ENCODE peak calls at places on chromosomes 3 and 15, in seven cellular contexts. O, J, P, F, D, V and N are unnamed samples.

GRCh38 chr15:38868326-38869114 is 303.9 kb upstream of the RASGRP1 start:
- DNase-seq in O (no peak), J (no peak), P (peak; percentile 71), F (no peak), D (peak; percentile 80), V (peak; percentile 95), N (peak; percentile 81)

GRCh38 chr15:33108518-33108917 is 86.0 kb downstream of the FMN1 start:
- DNase-seq in O (no peak), J (no peak), P (no peak), F (no peak), D (no peak), V (no peak), N (no peak)

GRCh38 chr3:29381595-29381994 is 100.7 kb downstream of the RBMS3 start:
- DNase-seq in O (no peak), J (no peak), P (no peak), F (no peak), D (no peak), V (no peak), N (no peak)

GRCh38 chr3:167882057-167882667 is 146.6 kb downstream of the SERPINI1 start:
- DNase-seq in O (no peak), J (peak; percentile 71), P (no peak), F (no peak), D (peak; percentile 37), V (peak; percentile 57), N (no peak)

GRCh38 chr15:89121414-89121813 is 33.2 kb downstream of the ABHD2 start:
- DNase-seq in O (no peak), J (no peak), P (no peak), F (no peak), D (peak; percentile 93), V (peak; percentile 77), N (peak; percentile 83)

GRCh38 chr3:9916734-9917680 is at the start of gene IL17RC:
- DNase-seq in O (peak; percentile 46), J (peak; percentile 91), P (peak; percentile 94), F (peak; percentile 88), D (peak; percentile 86), V (peak; percentile 83), N (peak; percentile 92)

GRCh38 chr3:71546781-71547180 is 36.7 kb downstream of the FOXP1 start:
- DNase-seq in O (no peak), J (no peak), P (no peak), F (no peak), D (no peak), V (no peak), N (no peak)

GRCh38 chr3:140062461-140062860 is 127.5 kb downstream of the CLSTN2 start:
- DNase-seq in O (no peak), J (no peak), P (no peak), F (no peak), D (no peak), V (no peak), N (no peak)

GRCh38 chr3:10334461-10334860 is 13.5 kb upstream of the SEC13 start:
- DNase-seq in O (peak; percentile 36), J (peak; percentile 60), P (peak; percentile 89), F (no peak), D (no peak), V (peak; percentile 40), N (no peak)

GRCh38 chr3:153129866-153130265 is 32.2 kb upstream of the RAP2B start:
- DNase-seq in O (no peak), J (no peak), P (no peak), F (no peak), D (no peak), V (no peak), N (no peak)

GRCh38 chr3:59913645-59914044 is 863.8 kb upstream of the CFAP20DC start:
- DNase-seq in O (no peak), J (no peak), P (no peak), F (no peak), D (no peak), V (no peak), N (no peak)

GRCh38 chr3:56288258-56288657 is 180.0 kb downstream of the ERC2 start:
- DNase-seq in O (no peak), J (peak; percentile 46), P (no peak), F (no peak), D (no peak), V (no peak), N (no peak)

GRCh38 chr3:18757476-18757875 is 332.3 kb upstream of the SATB1 start:
- DNase-seq in O (no peak), J (no peak), P (no peak), F (no peak), D (no peak), V (no peak), N (no peak)

GRCh38 chr3:5198986-5199731 is 11.7 kb downstream of the EDEM1 start:
- DNase-seq in O (no peak), J (no peak), P (no peak), F (no peak), D (no peak), V (no peak), N (no peak)

GRCh38 chr3:161559177-161559998 is 62.8 kb downstream of the OTOL1 start:
- DNase-seq in O (peak; percentile 7), J (peak; percentile 73), P (no peak), F (no peak), D (no peak), V (peak; percentile 46), N (no peak)

GRCh38 chr3:50275996-50276761 is 2.7 kb upstream of the LSMEM2 start:
- DNase-seq in O (no peak), J (peak; percentile 89), P (no peak), F (no peak), D (no peak), V (no peak), N (no peak)

GRCh38 chr3:152083058-152083457 is 185.7 kb upstream of the MBNL1 start:
- DNase-seq in O (no peak), J (no peak), P (no peak), F (no peak), D (no peak), V (no peak), N (no peak)

GRCh38 chr3:57274845-57275244 is 17.6 kb downstream of the ASB14 start:
- DNase-seq in O (no peak), J (no peak), P (no peak), F (no peak), D (no peak), V (no peak), N (no peak)

GRCh38 chr3:64207289-64208086 is 17.8 kb downstream of the PRICKLE2 start:
- DNase-seq in O (no peak), J (no peak), P (no peak), F (no peak), D (no peak), V (no peak), N (no peak)

GRCh38 chr3:127801914-127802313 is 20.4 kb downstream of the MGLL start:
- DNase-seq in O (no peak), J (no peak), P (no peak), F (no peak), D (no peak), V (no peak), N (no peak)

GRCh38 chr3:30811174-30811795 is 83.2 kb downstream of the GADL1 start:
- DNase-seq in O (no peak), J (no peak), P (no peak), F (no peak), D (no peak), V (no peak), N (no peak)

GRCh38 chr15:74156678-74157411 is 16.7 kb upstream of the ISLR start:
- DNase-seq in O (peak; percentile 11), J (no peak), P (no peak), F (no peak), D (no peak), V (no peak), N (no peak)

GRCh38 chr3:87207500-87207899 is 19.6 kb upstream of the CHMP2B start:
- DNase-seq in O (no peak), J (no peak), P (no peak), F (no peak), D (peak; percentile 76), V (peak; percentile 72), N (no peak)

GRCh38 chr3:17967111-17967510 is 224.7 kb upstream of the TBC1D5 start:
- DNase-seq in O (peak; percentile 80), J (no peak), P (no peak), F (no peak), D (no peak), V (no peak), N (no peak)

GRCh38 chr3:112848196-112848595 is 1.5 kb upstream of the CD200R1L start:
- DNase-seq in O (no peak), J (no peak), P (no peak), F (no peak), D (no peak), V (no peak), N (no peak)

GRCh38 chr15:75647370-75648155 is at the start of gene SNX33:
- DNase-seq in O (peak; percentile 46), J (peak; percentile 92), P (peak; percentile 87), F (peak; percentile 89), D (peak; percentile 58), V (peak; percentile 81), N (no peak)

GRCh38 chr15:74620636-74621545 is 5.3 kb downstream of the CLK3 start:
- DNase-seq in O (peak; percentile 81), J (peak; percentile 93), P (peak; percentile 82), F (peak; percentile 51), D (peak; percentile 52), V (peak; percentile 80), N (no peak)

GRCh38 chr15:85282504-85283115 is 97.8 kb upstream of the AKAP13 start:
- DNase-seq in O (no peak), J (no peak), P (peak; percentile 61), F (no peak), D (no peak), V (no peak), N (no peak)

GRCh38 chr3:133386876-133387275 is 13.0 kb upstream of the BFSP2 start:
- DNase-seq in O (no peak), J (no peak), P (no peak), F (no peak), D (no peak), V (no peak), N (no peak)

DNA sequence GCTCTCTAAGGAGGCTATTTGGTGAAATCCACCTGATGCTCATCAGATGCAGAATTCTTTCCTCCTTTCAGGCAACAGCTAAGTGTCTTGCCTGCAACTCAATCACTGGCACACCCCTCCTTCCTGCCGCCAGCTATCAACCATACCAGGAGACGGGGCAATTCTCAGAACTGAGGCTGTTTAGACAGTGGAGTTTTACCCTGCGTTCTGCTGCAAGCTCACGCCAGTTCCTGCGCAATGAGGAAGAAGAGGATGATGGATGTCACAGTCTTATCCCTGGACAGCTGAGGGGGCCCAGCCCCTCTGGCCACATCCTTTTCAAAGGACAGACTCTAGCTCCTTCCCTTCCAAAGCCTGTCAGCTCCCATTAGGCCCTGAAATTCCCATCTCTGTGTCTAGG is 7.0 kb upstream of the MANF start:
- DNase-seq in O (no peak), J (no peak), P (no peak), F (no peak), D (peak; percentile 20), V (no peak), N (no peak)
- H3K27ac ChIP-seq in O (no peak overlapping the region), J (no peak overlapping the region), P (no peak overlapping the region), F (no peak overlapping the region), D (no peak overlapping the region), V (no peak overlapping the region), N (no peak overlapping the region)

GRCh38 chr3:82030932-82031331 is 269.5 kb upstream of the GBE1 start:
- DNase-seq in O (no peak), J (no peak), P (no peak), F (peak; percentile 38), D (no peak), V (no peak), N (no peak)
- H3K27ac ChIP-seq in O (no peak overlapping the region), J (no peak overlapping the region), P (no peak overlapping the region), F (no peak overlapping the region), D (no peak overlapping the region), V (no peak overlapping the region), N (no peak overlapping the region)

GRCh38 chr3:13011369-13012227 is 61.6 kb downstream of the IQSEC1 start:
- DNase-seq in O (peak; percentile 18), J (peak; percentile 35), P (peak; percentile 66), F (no peak), D (peak; percentile 87), V (no peak), N (no peak)
- H3K27ac ChIP-seq in O (peak overlapping the region; percentile 37), J (no peak overlapping the region), P (peak overlapping the region; percentile 6), F (no peak overlapping the region), D (peak overlapping the region; percentile 75), V (no peak overlapping the region), N (no peak overlapping the region)

GRCh38 chr15:52220896-52221660 is 29.9 kb upstream of the GNB5 start:
- DNase-seq in O (no peak), J (no peak), P (no peak), F (no peak), D (no peak), V (no peak), N (no peak)
- H3K27ac ChIP-seq in O (no peak overlapping the region), J (peak overlapping the region; percentile 32), P (no peak overlapping the region), F (no peak overlapping the region), D (no peak overlapping the region), V (no peak overlapping the region), N (no peak overlapping the region)